ENCODE peak calls at places on chromosomes 5 and 9, in seven cellular contexts. K is suprapubic skin, Y is endothelial cell, D is fibroblast of lung, A is foreskin fibroblast, B is kidney, I is GM20000. W is an unnamed sample.

GRCh38 chr9:133539434-133539833 is 4.9 kb downstream of the ADAMTSL2 start:
- DNase-seq in K (no peak), Y (no peak), D (no peak), A (no peak), B (peak), I (no peak), W (no peak)

GRCh38 chr5:88396635-88397285 is 128.1 kb upstream of the TMEM161B start:
- DNase-seq in K (no peak), Y (no peak), D (no peak), A (no peak), B (no peak), I (no peak), W (no peak)

GRCh38 chr9:107178302-107178701 is 104.8 kb upstream of the RAD23B start:
- DNase-seq in K (no peak), Y (no peak), D (peak), A (no peak), B (no peak), I (no peak), W (no peak)

GRCh38 chr9:97889941-97890557 is 32.3 kb downstream of the TRMO start:
- DNase-seq in K (no peak), Y (peak), D (no peak), A (no peak), B (peak), I (peak), W (no peak)

GRCh38 chr5:99037668-99038067 is 108.9 kb upstream of the CHD1 start:
- DNase-seq in K (no peak), Y (no peak), D (no peak), A (no peak), B (no peak), I (no peak), W (no peak)

GRCh38 chr5:72178910-72179815 is 71.9 kb downstream of the MAP1B start:
- DNase-seq in K (peak), Y (no peak), D (peak), A (peak), B (peak), I (no peak), W (peak)

GRCh38 chr5:155027993-155028629 is 14.6 kb downstream of the KIF4B start:
- DNase-seq in K (no peak), Y (no peak), D (no peak), A (no peak), B (no peak), I (no peak), W (no peak)

GRCh38 chr5:52947208-52947607 is 41.9 kb upstream of the ITGA2 start:
- DNase-seq in K (no peak), Y (no peak), D (no peak), A (peak), B (no peak), I (no peak), W (no peak)

GRCh38 chr9:37870081-37870798 is 33.7 kb downstream of the SLC25A51 start:
- DNase-seq in K (no peak), Y (no peak), D (no peak), A (no peak), B (no peak), I (no peak), W (no peak)

GRCh38 chr5:95087819-95088317 is 197.0 kb downstream of the MCTP1 start:
- DNase-seq in K (no peak), Y (no peak), D (no peak), A (peak), B (peak), I (peak), W (no peak)

GRCh38 chr9:126612813-126613641 is 701 bp upstream of the LMX1B start:
- DNase-seq in K (peak), Y (no peak), D (no peak), A (no peak), B (peak), I (peak), W (peak)

GRCh38 chr9:116477584-116478141 is 209.4 kb upstream of the TRIM32 start:
- DNase-seq in K (no peak), Y (no peak), D (no peak), A (no peak), B (no peak), I (no peak), W (no peak)

GRCh38 chr5:127409923-127410675 is 107.3 kb upstream of the PRRC1 start:
- DNase-seq in K (no peak), Y (no peak), D (no peak), A (no peak), B (no peak), I (peak), W (no peak)

GRCh38 chr5:154211611-154212390 is 21.3 kb downstream of the GALNT10 start:
- DNase-seq in K (no peak), Y (no peak), D (no peak), A (no peak), B (no peak), I (no peak), W (no peak)

GRCh38 chr5:76947064-76947463 is 5.8 kb upstream of the CRHBP start:
- DNase-seq in K (no peak), Y (no peak), D (no peak), A (no peak), B (no peak), I (no peak), W (no peak)

GRCh38 chr5:101271945-101272344 is 368.9 kb upstream of the ST8SIA4 start:
- DNase-seq in K (no peak), Y (no peak), D (no peak), A (no peak), B (no peak), I (no peak), W (no peak)

GRCh38 chr5:173602423-173602822 is 14.0 kb downstream of the BOD1 start:
- DNase-seq in K (no peak), Y (no peak), D (peak), A (peak), B (no peak), I (no peak), W (no peak)

GRCh38 chr5:118553662-118554061 is 434.7 kb downstream of the DTWD2 start:
- DNase-seq in K (peak), Y (no peak), D (peak), A (peak), B (no peak), I (no peak), W (no peak)

GRCh38 chr5:174325441-174325840 is 279.9 kb downstream of the NSG2 start:
- DNase-seq in K (no peak), Y (no peak), D (no peak), A (no peak), B (no peak), I (no peak), W (peak)

GRCh38 chr5:174601937-174602336 is 122.4 kb upstream of the MSX2 start:
- DNase-seq in K (no peak), Y (no peak), D (peak), A (no peak), B (no peak), I (no peak), W (no peak)

GRCh38 chr5:169668732-169669131 is 31.7 kb downstream of the DOCK2 start:
- DNase-seq in K (no peak), Y (no peak), D (peak), A (no peak), B (no peak), I (no peak), W (no peak)
- TF ChIP-seq CTCF in K (no peak), Y (no peak), D (no peak), A (no peak), B (no peak), I (no peak), W (peak)

DNA sequence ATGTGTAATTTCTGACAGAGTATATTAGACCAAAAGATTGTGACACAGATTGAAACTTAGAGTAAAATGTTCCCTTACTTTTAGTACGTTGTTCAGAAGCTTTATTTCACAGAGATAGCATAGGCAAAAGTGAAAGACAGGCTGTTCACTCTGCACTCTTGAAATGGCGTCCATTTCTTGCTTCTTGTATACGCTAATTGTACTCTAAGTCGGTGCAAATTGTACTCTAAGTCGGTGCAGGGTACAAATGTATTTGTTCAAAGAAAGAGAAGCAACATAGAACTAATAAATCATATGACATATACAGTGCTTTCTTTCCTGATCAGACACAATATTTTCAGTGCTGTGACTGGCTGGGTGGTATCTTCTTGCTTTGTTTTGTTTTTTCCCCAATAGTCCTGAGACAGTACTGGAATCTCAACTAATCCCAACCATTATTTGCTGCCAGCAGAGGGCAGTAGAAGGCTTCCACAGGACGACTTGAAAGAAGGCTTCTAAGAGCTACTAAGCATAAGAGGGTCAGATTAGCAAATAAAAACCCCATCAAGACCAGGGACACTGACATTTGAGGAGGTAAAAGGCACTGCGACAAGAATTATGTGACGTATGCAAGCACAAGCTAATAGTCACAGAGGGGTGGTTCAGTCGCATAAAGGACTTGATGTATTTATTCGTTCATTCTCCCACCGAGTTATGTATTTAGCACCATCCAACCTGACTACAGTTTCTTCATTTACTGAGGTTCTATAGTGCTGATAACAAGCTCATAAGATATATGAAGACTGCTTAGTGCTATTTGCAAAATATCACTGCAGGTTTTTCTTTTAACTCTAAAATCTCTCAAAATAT is 831.8 kb downstream of the TAF11L14 start:
- DNase-seq in K (peak), Y (peak), D (peak), A (no peak), B (no peak), I (peak), W (no peak)
- TF ChIP-seq CTCF in K (peak), Y (peak), D (no peak), A (peak), B (peak), I (peak), W (peak)

DNA sequence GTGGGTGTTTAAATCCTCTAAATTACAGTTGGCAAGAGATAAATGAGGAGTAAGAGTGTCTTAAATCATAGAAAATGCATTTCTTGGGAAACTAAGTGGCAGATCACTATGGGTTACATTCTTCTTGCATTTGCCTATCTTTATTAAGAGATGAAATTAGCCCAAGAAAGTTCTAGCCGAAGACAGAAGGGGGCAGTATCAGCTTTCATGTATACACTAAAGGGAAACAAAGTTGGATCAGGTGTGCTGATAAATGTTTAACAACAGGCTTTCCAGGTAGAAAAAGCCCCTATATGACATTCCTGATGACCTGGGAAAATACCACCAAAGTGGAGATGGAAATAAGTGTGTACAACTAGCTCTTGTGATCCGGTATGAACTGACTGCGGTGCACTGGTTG is 81.9 kb upstream of the TLR4 start:
- DNase-seq in K (no peak), Y (no peak), D (no peak), A (no peak), B (no peak), I (no peak), W (no peak)
- TF ChIP-seq CTCF in K (no peak), Y (peak), D (no peak), A (no peak), B (no peak), I (no peak), W (peak)

DNA sequence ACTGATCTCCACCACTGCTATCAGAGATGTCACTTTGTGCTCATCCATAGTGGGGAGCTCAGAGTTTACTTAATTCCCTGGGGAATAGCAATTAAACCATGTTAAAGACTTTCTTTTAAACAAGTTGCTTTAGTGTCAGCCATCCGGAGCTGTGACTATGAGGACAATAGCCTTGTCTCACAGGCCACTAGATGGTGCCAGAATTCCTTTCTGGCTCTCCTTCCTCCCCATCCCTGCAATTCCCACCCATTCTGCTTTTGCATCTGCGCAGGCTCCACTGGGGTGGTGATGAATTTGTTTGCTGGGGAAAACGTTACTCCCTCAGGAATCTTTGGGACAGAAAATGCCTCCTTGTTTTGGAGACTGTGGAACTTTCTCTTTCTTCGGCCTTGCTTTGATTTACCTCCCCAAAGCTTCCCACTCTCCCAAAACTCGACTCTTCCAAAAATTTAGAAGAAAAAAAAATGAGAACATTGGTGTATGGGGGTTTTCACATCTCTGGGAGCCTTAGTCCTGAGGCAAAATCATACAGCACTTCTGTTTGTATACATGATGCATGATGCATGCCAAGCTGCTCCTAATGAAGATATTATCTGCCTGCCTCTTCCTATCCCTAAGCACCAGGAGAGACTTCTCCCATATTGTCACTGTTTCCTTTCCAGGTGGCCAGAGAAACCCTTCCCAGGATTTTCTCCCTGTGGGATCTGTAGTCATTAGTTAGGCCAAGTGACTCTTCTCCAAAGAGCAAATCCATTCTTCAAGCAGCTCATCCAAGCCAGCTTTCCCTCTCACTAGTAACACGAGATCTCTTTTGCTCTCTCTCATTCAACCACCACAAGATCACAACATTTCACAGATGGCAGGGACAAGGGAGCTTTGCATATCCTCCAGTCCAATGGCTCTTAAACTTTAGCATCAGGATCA is 466.1 kb downstream of the TLR4 start:
- DNase-seq in K (no peak), Y (peak), D (no peak), A (peak), B (peak), I (peak), W (no peak)
- TF ChIP-seq CTCF in K (no peak), Y (no peak), D (peak), A (peak), B (no peak), I (peak), W (peak)

GRCh38 chr9:81465468-81466002 is 223.8 kb downstream of the TLE1 start:
- DNase-seq in K (no peak), Y (no peak), D (peak), A (no peak), B (no peak), I (no peak), W (no peak)
- TF ChIP-seq CTCF in K (no peak), Y (no peak), D (peak), A (no peak), B (no peak), I (no peak), W (peak)

GRCh38 chr5:86971034-86971511 is 296.6 kb upstream of the RASA1 start:
- DNase-seq in K (no peak), Y (no peak), D (peak), A (peak), B (no peak), I (peak), W (no peak)
- TF ChIP-seq CTCF in K (no peak), Y (no peak), D (no peak), A (peak), B (peak), I (peak), W (peak)

W was measured in chondrocyte.